ENCODE peak calls at places on chromosomes 11 and 22, in nine cellular contexts. One of them, this sample, is unnamed.

GRCh38 chr11:99489561-99489960 is 468.8 kb downstream of the CNTN5 start:
- DNase-seq in ecto neural progenitor cell: no peak
- DNase-seq in A549: no peak
- DNase-seq in HFF-Myc: no peak
- DNase-seq in T-cell: no peak
- DNase-seq in Calu3: no peak
- DNase-seq in stimulated activated CD4-positive, alpha-beta T cell treated with anti-CD3 and anti-CD28 coated beads, Interleukin-1b, Interleukin-23, amount 100 ng/mL, for 48 hours: no peak
- DNase-seq in pancreas: no peak
- DNase-seq in non-pigmented ciliary epithelial cell: no peak
- DNase-seq in this sample: no peak

GRCh38 chr11:107472966-107473365 is 15.3 kb upstream of the CWF19L2 start:
- DNase-seq in stimulated activated CD4-positive, alpha-beta T cell treated with anti-CD3 and anti-CD28 coated beads, Interleukin-1b, Interleukin-23, amount 100 ng/mL, for 48 hours: no peak
- DNase-seq in ecto neural progenitor cell: no peak
- DNase-seq in HFF-Myc: no peak
- DNase-seq in pancreas: no peak
- DNase-seq in A549: no peak
- DNase-seq in non-pigmented ciliary epithelial cell: no peak
- DNase-seq in Calu3: no peak
- DNase-seq in T-cell: no peak
- DNase-seq in this sample: no peak

GRCh38 chr11:93054881-93055280 is 85.4 kb downstream of the MTNR1B start:
- DNase-seq in HFF-Myc: peak; percentile 79
- DNase-seq in non-pigmented ciliary epithelial cell: peak; percentile 92
- DNase-seq in A549: peak; percentile 64
- DNase-seq in pancreas: no peak
- DNase-seq in T-cell: no peak
- DNase-seq in ecto neural progenitor cell: no peak
- DNase-seq in Calu3: peak; percentile 6
- DNase-seq in stimulated activated CD4-positive, alpha-beta T cell treated with anti-CD3 and anti-CD28 coated beads, Interleukin-1b, Interleukin-23, amount 100 ng/mL, for 48 hours: peak; percentile 46
- DNase-seq in this sample: peak; percentile 57

GRCh38 chr11:58490827-58491226 is 17.1 kb downstream of the OR5B21 start:
- DNase-seq in non-pigmented ciliary epithelial cell: no peak
- DNase-seq in stimulated activated CD4-positive, alpha-beta T cell treated with anti-CD3 and anti-CD28 coated beads, Interleukin-1b, Interleukin-23, amount 100 ng/mL, for 48 hours: no peak
- DNase-seq in T-cell: no peak
- DNase-seq in A549: no peak
- DNase-seq in ecto neural progenitor cell: no peak
- DNase-seq in HFF-Myc: no peak
- DNase-seq in pancreas: no peak
- DNase-seq in Calu3: no peak
- DNase-seq in this sample: no peak

GRCh38 chr11:125390949-125391348 is 105.1 kb downstream of the FEZ1 start:
- DNase-seq in ecto neural progenitor cell: no peak
- DNase-seq in Calu3: no peak
- DNase-seq in non-pigmented ciliary epithelial cell: no peak
- DNase-seq in pancreas: no peak
- DNase-seq in HFF-Myc: no peak
- DNase-seq in A549: no peak
- DNase-seq in T-cell: no peak
- DNase-seq in stimulated activated CD4-positive, alpha-beta T cell treated with anti-CD3 and anti-CD28 coated beads, Interleukin-1b, Interleukin-23, amount 100 ng/mL, for 48 hours: no peak
- DNase-seq in this sample: no peak

GRCh38 chr22:34410111-34410510 is 489.8 kb upstream of the LARGE1 start:
- DNase-seq in HFF-Myc: no peak
- DNase-seq in Calu3: no peak
- DNase-seq in pancreas: no peak
- DNase-seq in A549: no peak
- DNase-seq in non-pigmented ciliary epithelial cell: no peak
- DNase-seq in stimulated activated CD4-positive, alpha-beta T cell treated with anti-CD3 and anti-CD28 coated beads, Interleukin-1b, Interleukin-23, amount 100 ng/mL, for 48 hours: no peak
- DNase-seq in T-cell: no peak
- DNase-seq in ecto neural progenitor cell: no peak
- DNase-seq in this sample: no peak

GRCh38 chr11:71428861-71429435 is 19.2 kb downstream of the DHCR7 start:
- DNase-seq in pancreas: no peak
- DNase-seq in stimulated activated CD4-positive, alpha-beta T cell treated with anti-CD3 and anti-CD28 coated beads, Interleukin-1b, Interleukin-23, amount 100 ng/mL, for 48 hours: no peak
- DNase-seq in A549: no peak
- DNase-seq in Calu3: no peak
- DNase-seq in T-cell: no peak
- DNase-seq in ecto neural progenitor cell: no peak
- DNase-seq in HFF-Myc: no peak
- DNase-seq in non-pigmented ciliary epithelial cell: no peak
- DNase-seq in this sample: no peak

GRCh38 chr11:26331911-26332571 is at the start of gene ANO3:
- DNase-seq in ecto neural progenitor cell: peak; percentile 96
- DNase-seq in pancreas: peak; percentile 90
- DNase-seq in Calu3: peak; percentile 88
- DNase-seq in A549: peak; percentile 70
- DNase-seq in T-cell: no peak
- DNase-seq in HFF-Myc: peak; percentile 54
- DNase-seq in stimulated activated CD4-positive, alpha-beta T cell treated with anti-CD3 and anti-CD28 coated beads, Interleukin-1b, Interleukin-23, amount 100 ng/mL, for 48 hours: peak; percentile 1
- DNase-seq in non-pigmented ciliary epithelial cell: peak; percentile 57
- DNase-seq in this sample: peak; percentile 64

GRCh38 chr11:33323421-33323820 is 66.2 kb downstream of the HIPK3 start:
- DNase-seq in Calu3: no peak
- DNase-seq in HFF-Myc: no peak
- DNase-seq in non-pigmented ciliary epithelial cell: no peak
- DNase-seq in stimulated activated CD4-positive, alpha-beta T cell treated with anti-CD3 and anti-CD28 coated beads, Interleukin-1b, Interleukin-23, amount 100 ng/mL, for 48 hours: no peak
- DNase-seq in pancreas: no peak
- DNase-seq in T-cell: no peak
- DNase-seq in ecto neural progenitor cell: no peak
- DNase-seq in A549: no peak
- DNase-seq in this sample: no peak

GRCh38 chr11:8872017-8872416 is 39.0 kb upstream of the AKIP1 start:
- DNase-seq in non-pigmented ciliary epithelial cell: no peak
- DNase-seq in HFF-Myc: no peak
- DNase-seq in T-cell: no peak
- DNase-seq in pancreas: no peak
- DNase-seq in Calu3: no peak
- DNase-seq in stimulated activated CD4-positive, alpha-beta T cell treated with anti-CD3 and anti-CD28 coated beads, Interleukin-1b, Interleukin-23, amount 100 ng/mL, for 48 hours: no peak
- DNase-seq in ecto neural progenitor cell: no peak
- DNase-seq in A549: no peak
- DNase-seq in this sample: no peak

GRCh38 chr11:46639197-46639839 is 22.0 kb downstream of the ATG13 start:
- DNase-seq in T-cell: no peak
- DNase-seq in A549: no peak
- DNase-seq in non-pigmented ciliary epithelial cell: no peak
- DNase-seq in stimulated activated CD4-positive, alpha-beta T cell treated with anti-CD3 and anti-CD28 coated beads, Interleukin-1b, Interleukin-23, amount 100 ng/mL, for 48 hours: no peak
- DNase-seq in ecto neural progenitor cell: no peak
- DNase-seq in HFF-Myc: no peak
- DNase-seq in Calu3: no peak
- DNase-seq in pancreas: no peak
- DNase-seq in this sample: no peak

GRCh38 chr22:24424001-24424900 is 3.1 kb upstream of the ADORA2A start:
- DNase-seq in HFF-Myc: no peak
- DNase-seq in non-pigmented ciliary epithelial cell: no peak
- DNase-seq in Calu3: no peak
- DNase-seq in pancreas: peak; percentile 86
- DNase-seq in ecto neural progenitor cell: no peak
- DNase-seq in stimulated activated CD4-positive, alpha-beta T cell treated with anti-CD3 and anti-CD28 coated beads, Interleukin-1b, Interleukin-23, amount 100 ng/mL, for 48 hours: peak; percentile 46
- DNase-seq in T-cell: no peak
- DNase-seq in A549: no peak
- DNase-seq in this sample: no peak

GRCh38 chr11:3860360-3860759 is 4.9 kb downstream of the STIM1 start:
- DNase-seq in ecto neural progenitor cell: no peak
- DNase-seq in stimulated activated CD4-positive, alpha-beta T cell treated with anti-CD3 and anti-CD28 coated beads, Interleukin-1b, Interleukin-23, amount 100 ng/mL, for 48 hours: peak; percentile 59
- DNase-seq in Calu3: no peak
- DNase-seq in T-cell: no peak
- DNase-seq in HFF-Myc: no peak
- DNase-seq in pancreas: no peak
- DNase-seq in A549: no peak
- DNase-seq in non-pigmented ciliary epithelial cell: no peak
- DNase-seq in this sample: peak; percentile 42

GRCh38 chr11:71998649-71999310 is at the start of gene IL18BP:
- DNase-seq in HFF-Myc: no peak
- DNase-seq in Calu3: no peak
- DNase-seq in ecto neural progenitor cell: no peak
- DNase-seq in pancreas: no peak
- DNase-seq in non-pigmented ciliary epithelial cell: no peak
- DNase-seq in A549: no peak
- DNase-seq in stimulated activated CD4-positive, alpha-beta T cell treated with anti-CD3 and anti-CD28 coated beads, Interleukin-1b, Interleukin-23, amount 100 ng/mL, for 48 hours: no peak
- DNase-seq in T-cell: peak; percentile 37
- DNase-seq in this sample: no peak

GRCh38 chr22:49783036-49783746 is 44.5 kb downstream of the BRD1 start:
- DNase-seq in non-pigmented ciliary epithelial cell: no peak
- DNase-seq in HFF-Myc: no peak
- DNase-seq in pancreas: peak; percentile 53
- DNase-seq in Calu3: no peak
- DNase-seq in stimulated activated CD4-positive, alpha-beta T cell treated with anti-CD3 and anti-CD28 coated beads, Interleukin-1b, Interleukin-23, amount 100 ng/mL, for 48 hours: no peak
- DNase-seq in T-cell: no peak
- DNase-seq in A549: no peak
- DNase-seq in ecto neural progenitor cell: no peak
- DNase-seq in this sample: no peak

GRCh38 chr22:17842386-17842785 is 68.1 kb upstream of the BID start:
- DNase-seq in non-pigmented ciliary epithelial cell: no peak
- DNase-seq in Calu3: no peak
- DNase-seq in A549: no peak
- DNase-seq in pancreas: peak; percentile 64
- DNase-seq in stimulated activated CD4-positive, alpha-beta T cell treated with anti-CD3 and anti-CD28 coated beads, Interleukin-1b, Interleukin-23, amount 100 ng/mL, for 48 hours: peak; percentile 10
- DNase-seq in HFF-Myc: no peak
- DNase-seq in ecto neural progenitor cell: no peak
- DNase-seq in T-cell: peak; percentile 44
- DNase-seq in this sample: no peak

GRCh38 chr11:95700471-95700817 is 89.1 kb downstream of the FAM76B start:
- DNase-seq in stimulated activated CD4-positive, alpha-beta T cell treated with anti-CD3 and anti-CD28 coated beads, Interleukin-1b, Interleukin-23, amount 100 ng/mL, for 48 hours: no peak
- DNase-seq in Calu3: no peak
- DNase-seq in ecto neural progenitor cell: no peak
- DNase-seq in T-cell: no peak
- DNase-seq in non-pigmented ciliary epithelial cell: no peak
- DNase-seq in HFF-Myc: no peak
- DNase-seq in A549: no peak
- DNase-seq in pancreas: no peak
- DNase-seq in this sample: no peak

GRCh38 chr22:19179472-19180048 is 1.0 kb upstream of the SLC25A1 start:
- DNase-seq in A549: peak; percentile 55
- DNase-seq in ecto neural progenitor cell: peak; percentile 87
- DNase-seq in non-pigmented ciliary epithelial cell: peak; percentile 60
- DNase-seq in HFF-Myc: no peak
- DNase-seq in stimulated activated CD4-positive, alpha-beta T cell treated with anti-CD3 and anti-CD28 coated beads, Interleukin-1b, Interleukin-23, amount 100 ng/mL, for 48 hours: peak; percentile 41
- DNase-seq in pancreas: peak; percentile 91
- DNase-seq in Calu3: peak; percentile 82
- DNase-seq in T-cell: no peak
- DNase-seq in this sample: peak; percentile 80

GRCh38 chr22:24496661-24497060 is 1.5 kb downstream of the UPB1 start:
- DNase-seq in stimulated activated CD4-positive, alpha-beta T cell treated with anti-CD3 and anti-CD28 coated beads, Interleukin-1b, Interleukin-23, amount 100 ng/mL, for 48 hours: no peak
- DNase-seq in A549: no peak
- DNase-seq in ecto neural progenitor cell: no peak
- DNase-seq in pancreas: no peak
- DNase-seq in Calu3: no peak
- DNase-seq in HFF-Myc: no peak
- DNase-seq in non-pigmented ciliary epithelial cell: no peak
- DNase-seq in T-cell: no peak
- DNase-seq in this sample: no peak

GRCh38 chr11:78101073-78101472 is 21.4 kb upstream of the NDUFC2 start:
- DNase-seq in A549: no peak
- DNase-seq in Calu3: no peak
- DNase-seq in pancreas: no peak
- DNase-seq in non-pigmented ciliary epithelial cell: no peak
- DNase-seq in ecto neural progenitor cell: no peak
- DNase-seq in stimulated activated CD4-positive, alpha-beta T cell treated with anti-CD3 and anti-CD28 coated beads, Interleukin-1b, Interleukin-23, amount 100 ng/mL, for 48 hours: no peak
- DNase-seq in HFF-Myc: no peak
- DNase-seq in T-cell: no peak
- DNase-seq in this sample: no peak

GRCh38 chr11:117144477-117145392 is 648 bp downstream of the PAFAH1B2 start:
- DNase-seq in A549: peak; percentile 38
- DNase-seq in non-pigmented ciliary epithelial cell: peak; percentile 42
- DNase-seq in ecto neural progenitor cell: peak; percentile 47
- DNase-seq in T-cell: peak; percentile 10
- DNase-seq in HFF-Myc: peak; percentile 29
- DNase-seq in stimulated activated CD4-positive, alpha-beta T cell treated with anti-CD3 and anti-CD28 coated beads, Interleukin-1b, Interleukin-23, amount 100 ng/mL, for 48 hours: peak; percentile 25
- DNase-seq in Calu3: peak; percentile 44
- DNase-seq in pancreas: peak; percentile 81
- DNase-seq in this sample: peak; percentile 24

GRCh38 chr22:44920183-44920582 is 89.6 kb downstream of the PHF21B start:
- DNase-seq in Calu3: no peak
- DNase-seq in T-cell: no peak
- DNase-seq in pancreas: peak; percentile 35
- DNase-seq in A549: no peak
- DNase-seq in stimulated activated CD4-positive, alpha-beta T cell treated with anti-CD3 and anti-CD28 coated beads, Interleukin-1b, Interleukin-23, amount 100 ng/mL, for 48 hours: no peak
- DNase-seq in non-pigmented ciliary epithelial cell: no peak
- DNase-seq in HFF-Myc: no peak
- DNase-seq in ecto neural progenitor cell: no peak
- DNase-seq in this sample: no peak

GRCh38 chr11:123103326-123103980 is 41.5 kb upstream of the HSPA8 start:
- DNase-seq in T-cell: peak; percentile 12
- DNase-seq in A549: peak; percentile 26
- DNase-seq in non-pigmented ciliary epithelial cell: no peak
- DNase-seq in stimulated activated CD4-positive, alpha-beta T cell treated with anti-CD3 and anti-CD28 coated beads, Interleukin-1b, Interleukin-23, amount 100 ng/mL, for 48 hours: peak; percentile 19
- DNase-seq in ecto neural progenitor cell: peak; percentile 53
- DNase-seq in Calu3: peak; percentile 20
- DNase-seq in pancreas: no peak
- DNase-seq in HFF-Myc: peak; percentile 71
- DNase-seq in this sample: peak; percentile 53

GRCh38 chr11:45917623-45918330 is at the start of gene PEX16:
- DNase-seq in Calu3: peak; percentile 97
- DNase-seq in T-cell: peak; percentile 95
- DNase-seq in non-pigmented ciliary epithelial cell: peak; percentile 99
- DNase-seq in HFF-Myc: peak; percentile 96
- DNase-seq in ecto neural progenitor cell: peak; percentile 95
- DNase-seq in stimulated activated CD4-positive, alpha-beta T cell treated with anti-CD3 and anti-CD28 coated beads, Interleukin-1b, Interleukin-23, amount 100 ng/mL, for 48 hours: peak; percentile 98
- DNase-seq in A549: peak; percentile 97
- DNase-seq in pancreas: peak; percentile 99
- DNase-seq in this sample: peak; percentile 95

GRCh38 chr11:107801641-107802040 is 56.9 kb downstream of the SLC35F2 start:
- DNase-seq in A549: no peak
- DNase-seq in pancreas: no peak
- DNase-seq in non-pigmented ciliary epithelial cell: no peak
- DNase-seq in HFF-Myc: no peak
- DNase-seq in Calu3: no peak
- DNase-seq in ecto neural progenitor cell: no peak
- DNase-seq in T-cell: no peak
- DNase-seq in stimulated activated CD4-positive, alpha-beta T cell treated with anti-CD3 and anti-CD28 coated beads, Interleukin-1b, Interleukin-23, amount 100 ng/mL, for 48 hours: no peak
- DNase-seq in this sample: no peak

GRCh38 chr22:46641829-46642266 is 21.7 kb downstream of the GRAMD4 start:
- DNase-seq in non-pigmented ciliary epithelial cell: no peak
- DNase-seq in HFF-Myc: no peak
- DNase-seq in stimulated activated CD4-positive, alpha-beta T cell treated with anti-CD3 and anti-CD28 coated beads, Interleukin-1b, Interleukin-23, amount 100 ng/mL, for 48 hours: no peak
- DNase-seq in T-cell: no peak
- DNase-seq in pancreas: peak; percentile 7
- DNase-seq in ecto neural progenitor cell: no peak
- DNase-seq in Calu3: no peak
- DNase-seq in A549: no peak
- DNase-seq in this sample: no peak

GRCh38 chr11:60377737-60378136 is 595 bp upstream of the MS4A7 start:
- DNase-seq in non-pigmented ciliary epithelial cell: no peak
- DNase-seq in A549: no peak
- DNase-seq in pancreas: no peak
- DNase-seq in T-cell: no peak
- DNase-seq in stimulated activated CD4-positive, alpha-beta T cell treated with anti-CD3 and anti-CD28 coated beads, Interleukin-1b, Interleukin-23, amount 100 ng/mL, for 48 hours: no peak
- DNase-seq in Calu3: no peak
- DNase-seq in HFF-Myc: no peak
- DNase-seq in ecto neural progenitor cell: no peak
- DNase-seq in this sample: peak; percentile 47

GRCh38 chr11:1343391-1344055 is 34.1 kb upstream of the TOLLIP start:
- DNase-seq in Calu3: no peak
- DNase-seq in non-pigmented ciliary epithelial cell: no peak
- DNase-seq in ecto neural progenitor cell: peak; percentile 38
- DNase-seq in stimulated activated CD4-positive, alpha-beta T cell treated with anti-CD3 and anti-CD28 coated beads, Interleukin-1b, Interleukin-23, amount 100 ng/mL, for 48 hours: no peak
- DNase-seq in A549: no peak
- DNase-seq in T-cell: no peak
- DNase-seq in pancreas: peak; percentile 18
- DNase-seq in HFF-Myc: no peak
- DNase-seq in this sample: peak; percentile 30

GRCh38 chr22:28978158-28978557 is 83.5 kb downstream of the C22orf31 start:
- DNase-seq in T-cell: no peak
- DNase-seq in Calu3: peak; percentile 41
- DNase-seq in pancreas: no peak
- DNase-seq in ecto neural progenitor cell: no peak
- DNase-seq in A549: peak; percentile 17
- DNase-seq in non-pigmented ciliary epithelial cell: no peak
- DNase-seq in HFF-Myc: no peak
- DNase-seq in stimulated activated CD4-positive, alpha-beta T cell treated with anti-CD3 and anti-CD28 coated beads, Interleukin-1b, Interleukin-23, amount 100 ng/mL, for 48 hours: no peak
- DNase-seq in this sample: peak; percentile 27

GRCh38 chr11:109605006-109605405 is 183.0 kb downstream of the C11orf87 start:
- DNase-seq in A549: no peak
- DNase-seq in T-cell: no peak
- DNase-seq in HFF-Myc: no peak
- DNase-seq in pancreas: no peak
- DNase-seq in non-pigmented ciliary epithelial cell: no peak
- DNase-seq in Calu3: no peak
- DNase-seq in ecto neural progenitor cell: no peak
- DNase-seq in stimulated activated CD4-positive, alpha-beta T cell treated with anti-CD3 and anti-CD28 coated beads, Interleukin-1b, Interleukin-23, amount 100 ng/mL, for 48 hours: no peak
- DNase-seq in this sample: no peak

GRCh38 chr11:129440028-129440630 is 64.5 kb downstream of the BARX2 start:
- DNase-seq in ecto neural progenitor cell: no peak
- DNase-seq in Calu3: peak; percentile 69
- DNase-seq in T-cell: no peak
- DNase-seq in HFF-Myc: no peak
- DNase-seq in stimulated activated CD4-positive, alpha-beta T cell treated with anti-CD3 and anti-CD28 coated beads, Interleukin-1b, Interleukin-23, amount 100 ng/mL, for 48 hours: peak; percentile 11
- DNase-seq in pancreas: peak; percentile 69
- DNase-seq in non-pigmented ciliary epithelial cell: no peak
- DNase-seq in A549: no peak
- DNase-seq in this sample: peak; percentile 45